ENCODE peak calls at places on chromosomes 16 and 17, in nine cellular contexts. Z, A, F, I, U, N, K, E and O are unnamed samples. For H3K4me1, the result is how much of the 10 kb centered on the place peaks cover.

GRCh38 chr16:31874354-31875111 is 926 bp downstream of the ZNF267 start:
- DNase-seq in N (no peak), E (peak), A (no peak), I (no peak), U (no peak), Z (peak), K (no peak), F (no peak), O (no peak)

GRCh38 chr17:2042355-2042929 is 620 bp downstream of the OVCA2 start:
- DNase-seq in Z (no peak), K (no peak), A (no peak), U (no peak), I (no peak), N (no peak), E (no peak), F (no peak), O (no peak)

GRCh38 chr17:50950002-50950877 is 84.1 kb upstream of the TOB1 start:
- DNase-seq in A (peak), N (peak), E (peak), Z (no peak), I (peak), K (peak), U (peak), F (peak), O (peak)

GRCh38 chr16:12171206-12171605 is 194.7 kb downstream of the SNX29 start:
- DNase-seq in U (no peak), K (no peak), E (no peak), I (no peak), N (no peak), A (no peak), Z (no peak), F (no peak), O (no peak)

GRCh38 chr16:22070361-22071351 is 21.7 kb upstream of the VWA3A start:
- DNase-seq in I (peak), E (peak), Z (no peak), U (no peak), A (no peak), F (no peak), K (no peak), N (no peak), O (no peak)

GRCh38 chr17:34584805-34585416 is 5.5 kb downstream of the TMEM132E start:
- DNase-seq in K (no peak), Z (no peak), I (no peak), E (peak), A (no peak), F (no peak), N (no peak), U (no peak), O (no peak)

GRCh38 chr16:12526521-12526920 is 277.2 kb downstream of the CPPED1 start:
- DNase-seq in F (no peak), U (no peak), N (no peak), I (no peak), K (no peak), Z (no peak), A (no peak), E (no peak), O (no peak)

GRCh38 chr17:51118330-51119195 is 2.1 kb downstream of the SPAG9 start:
- DNase-seq in N (peak), E (peak), Z (no peak), I (peak), K (no peak), U (peak), F (no peak), A (peak), O (no peak)

GRCh38 chr16:55664786-55665407 is 9.1 kb downstream of the SLC6A2 start:
- DNase-seq in N (no peak), A (no peak), K (no peak), F (no peak), I (no peak), U (no peak), E (no peak), Z (no peak), O (no peak)

GRCh38 chr17:8073627-8074485 is 13.7 kb downstream of the ALOX12B start:
- DNase-seq in F (peak), N (peak), E (peak), U (peak), I (peak), K (no peak), Z (no peak), A (peak), O (no peak)

GRCh38 chr16:63461248-63461841 is 1425.1 kb upstream of the CDH8 start:
- DNase-seq in Z (no peak), K (no peak), F (no peak), I (no peak), U (no peak), A (no peak), E (peak), N (no peak), O (no peak)

GRCh38 chr17:19454074-19454473 is 43.0 kb downstream of the RNF112 start:
- DNase-seq in N (no peak), F (no peak), I (no peak), E (no peak), Z (no peak), A (no peak), U (no peak), K (no peak), O (no peak)

GRCh38 chr17:16282522-16282921 is 65.5 kb downstream of the PIGL start:
- DNase-seq in N (no peak), U (no peak), I (no peak), E (peak), K (no peak), Z (no peak), A (no peak), F (peak), O (no peak)

GRCh38 chr17:58331815-58332719 is 3.5 kb upstream of the TSPOAP1 start:
- DNase-seq in E (no peak), K (no peak), N (no peak), Z (peak), I (peak), U (no peak), A (peak), F (no peak), O (no peak)

GRCh38 chr16:85291302-85292148 is 179.3 kb upstream of the CIBAR2 start:
- DNase-seq in A (peak), I (peak), E (peak), Z (no peak), F (no peak), K (no peak), U (no peak), N (peak), O (no peak)

GRCh38 chr16:80997139-80997798 is 9.4 kb downstream of the CMC2 start:
- DNase-seq in K (no peak), F (no peak), U (no peak), Z (peak), E (peak), A (no peak), I (no peak), N (no peak), O (no peak)

GRCh38 chr17:39187152-39187830 is 10.2 kb downstream of the CACNB1 start:
- DNase-seq in I (no peak), A (peak), K (no peak), U (no peak), F (no peak), N (no peak), Z (no peak), E (no peak), O (no peak)

GRCh38 chr17:20302191-20302917 is 165.0 kb downstream of the LGALS9B start:
- DNase-seq in F (no peak), N (no peak), K (no peak), E (no peak), I (no peak), Z (no peak), U (no peak), A (no peak), O (peak)

GRCh38 chr17:36697907-36698526 is 96.6 kb downstream of the MRM1 start:
- DNase-seq in U (no peak), E (no peak), A (no peak), I (no peak), Z (no peak), K (no peak), N (no peak), F (no peak), O (no peak)

GRCh38 chr17:36674278-36674650 is 72.9 kb downstream of the MRM1 start:
- DNase-seq in U (no peak), I (no peak), E (no peak), A (peak), N (no peak), F (no peak), K (no peak), Z (no peak), O (no peak)

GRCh38 chr16:54266363-54266955 is 20.1 kb downstream of the IRX3 start:
- DNase-seq in K (no peak), I (no peak), N (no peak), Z (no peak), F (no peak), U (no peak), E (no peak), A (no peak), O (no peak)

GRCh38 chr16:63346000-63346399 is 1309.8 kb upstream of the CDH8 start:
- DNase-seq in F (no peak), U (no peak), E (no peak), K (no peak), Z (no peak), A (no peak), N (no peak), I (no peak), O (no peak)

GRCh38 chr16:30351586-30352419 is 3.3 kb downstream of the CD2BP2 start:
- DNase-seq in K (peak), E (peak), A (peak), N (peak), U (peak), Z (no peak), F (peak), I (peak), O (no peak)

GRCh38 chr17:19254651-19255050 is 17.5 kb downstream of the EPN2 start:
- DNase-seq in K (no peak), N (peak), I (no peak), U (no peak), F (no peak), A (no peak), Z (no peak), E (peak), O (no peak)

GRCh38 chr17:29664743-29665479 is 42.2 kb upstream of the CORO6 start:
- DNase-seq in F (peak), K (no peak), Z (no peak), A (no peak), U (no peak), N (no peak), E (peak), I (no peak), O (no peak)

GRCh38 chr16:86572041-86572521 is 5.5 kb downstream of the FOXC2 start:
- DNase-seq in F (no peak), U (no peak), A (no peak), Z (no peak), N (peak), E (peak), K (no peak), I (no peak), O (no peak)

GRCh38 chr17:30788918-30789317 is 35.6 kb downstream of the CRLF3 start:
- DNase-seq in A (no peak), E (no peak), K (no peak), F (no peak), U (no peak), N (no peak), I (no peak), Z (no peak), O (no peak)

DNA sequence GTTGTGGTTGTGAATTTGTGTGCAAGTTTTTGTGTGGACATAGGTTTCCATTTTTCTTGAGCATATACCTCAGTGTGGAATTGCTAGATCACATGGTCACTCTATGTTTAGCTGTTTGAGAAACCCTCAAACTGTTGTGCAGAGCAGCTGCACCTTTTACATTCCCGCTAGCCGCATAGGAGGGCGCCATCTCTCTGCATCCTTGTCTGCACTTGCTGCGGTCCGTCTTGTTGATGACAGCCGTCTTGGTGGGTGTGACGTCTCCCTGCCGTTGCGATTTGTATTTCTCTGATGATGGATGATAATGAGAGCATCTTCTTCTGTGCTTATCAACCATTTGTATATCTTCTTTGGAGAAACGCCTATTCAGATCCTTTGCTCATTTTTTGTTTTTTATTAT is 25.1 kb upstream of the IL17C start:
- DNase-seq in I (no peak), E (no peak), U (no peak), Z (no peak), K (no peak), F (no peak), A (no peak), N (no peak), O (no peak)
- H3K4me1 ChIP-seq in I (under half), E (under half), U (under half), Z (under half), K (under half), F (under half), A (under half), N (under half), O (under half)

DNA sequence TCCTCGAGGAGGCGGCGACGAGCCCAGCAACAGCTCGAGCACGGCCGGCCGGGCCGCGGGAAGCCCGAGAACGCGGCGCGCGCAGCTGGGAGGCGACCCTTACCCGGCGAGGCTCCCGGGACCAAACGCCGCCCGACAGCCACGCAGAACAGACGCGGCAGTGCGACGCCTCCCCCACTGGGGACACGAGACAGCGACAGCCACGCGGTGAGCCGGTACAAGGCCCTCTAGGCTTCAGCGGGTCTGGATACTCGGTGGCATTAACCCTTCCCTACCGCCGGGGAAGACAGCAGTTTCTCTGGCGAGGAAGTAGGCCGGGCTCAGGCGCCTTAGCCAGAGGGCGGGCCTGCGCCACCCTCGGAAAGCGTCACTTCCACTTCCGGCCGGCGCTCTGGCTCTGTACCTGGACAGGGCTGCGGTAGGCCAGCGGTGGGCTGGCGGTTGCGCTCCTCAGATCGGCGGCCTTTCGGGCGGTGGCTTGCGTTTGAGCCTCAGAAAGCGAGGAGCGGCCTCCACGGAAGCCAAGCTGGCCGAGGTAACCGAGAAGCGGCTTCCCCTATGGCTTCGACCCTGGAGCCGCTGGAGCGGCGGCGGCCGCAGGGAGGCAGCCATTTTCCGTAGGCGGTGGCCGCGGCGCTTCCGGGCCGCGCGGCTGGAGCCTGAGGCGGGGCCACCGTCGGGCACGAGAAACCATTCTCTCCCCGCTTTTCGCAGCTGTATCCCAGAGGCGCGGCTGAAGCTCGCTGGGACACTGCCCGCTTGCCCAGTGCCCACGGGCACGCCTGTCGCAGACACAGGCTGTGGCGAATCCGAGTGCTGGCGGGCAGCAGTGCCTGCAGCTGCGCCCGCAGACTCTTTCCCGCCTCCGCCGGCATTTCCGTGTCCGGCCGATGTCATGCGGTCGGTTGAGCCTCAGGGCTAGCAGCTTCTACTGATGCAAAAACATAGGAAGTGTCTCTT is at the start of the genes TIGD7 and ZNF75A:
- DNase-seq in E (peak), I (peak), U (peak), F (peak), K (peak), Z (peak), N (peak), A (peak), O (no peak)
- TF ChIP-seq POLR2A in E (peak), I (peak), U (peak), F (no peak), K (peak), Z (peak), N (peak), A (peak), O (no peak)

GRCh38 chr17:81170727-81171494 is 4.9 kb upstream of the AATK start:
- DNase-seq in F (no peak), Z (no peak), U (no peak), I (no peak), A (no peak), N (no peak), E (no peak), K (no peak), O (no peak)

GRCh38 chr17:81171941-81172340 is 5.9 kb upstream of the AATK start:
- DNase-seq in I (no peak), F (no peak), Z (no peak), U (no peak), K (no peak), A (no peak), E (no peak), N (no peak), O (no peak)

GRCh38 chr17:81167638-81168037 is 1.6 kb upstream of the AATK start:
- DNase-seq in Z (no peak), A (no peak), K (no peak), I (no peak), U (no peak), F (no peak), N (no peak), E (no peak), O (no peak)

GRCh38 chr17:81167194-81167524 is 1.1 kb upstream of the AATK start:
- DNase-seq in E (no peak), N (no peak), U (no peak), I (no peak), F (no peak), A (no peak), K (no peak), Z (no peak), O (no peak)

GRCh38 chr17:81169870-81170309 is 3.9 kb upstream of the AATK start:
- DNase-seq in U (no peak), F (no peak), E (no peak), I (no peak), N (no peak), K (no peak), Z (no peak), A (no peak), O (no peak)
- TF ChIP-seq POLR2AphosphoS5 in U (no peak), F (no peak), E (no peak), I (no peak), N (no peak), K (no peak), Z (no peak), A (no peak), O (no peak)

DNA sequence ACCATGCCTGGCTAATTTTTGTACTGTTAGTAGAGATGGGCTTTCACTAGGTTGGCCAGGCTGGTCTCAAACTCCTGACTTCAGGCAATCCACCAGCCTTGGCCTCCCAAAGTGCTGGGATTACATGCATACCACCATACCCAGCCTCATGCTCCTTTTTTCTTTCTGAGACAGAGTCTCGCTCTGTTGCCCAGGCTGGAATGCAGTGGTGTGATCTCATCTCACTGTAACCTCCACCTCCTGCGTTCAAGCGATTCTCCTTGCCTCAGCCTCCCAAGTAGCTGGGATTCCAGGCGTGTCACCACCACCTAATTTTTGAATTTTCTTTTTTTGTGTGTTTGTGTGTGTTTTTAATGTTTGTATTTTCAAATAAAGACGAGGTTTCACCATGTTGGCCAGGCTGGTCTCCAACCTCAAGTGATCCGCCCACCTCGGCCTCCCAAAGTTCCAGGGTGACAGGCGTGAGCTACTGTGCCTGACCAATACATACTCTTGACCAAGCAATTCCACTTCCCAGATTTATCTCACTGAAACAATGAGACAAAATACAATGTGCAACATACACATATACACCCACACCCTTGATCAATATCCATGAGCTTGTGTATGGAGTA is 5.0 kb downstream of the GRB2 start:
- DNase-seq in K (no peak), E (no peak), F (no peak), N (no peak), A (no peak), U (no peak), I (no peak), Z (no peak), O (peak)
- H3K4me1 ChIP-seq in K (under half), E (under half), F (under half), N (under half), A (under half), U (under half), I (under half), Z (under half), O (under half)

GRCh38 chr17:4946312-4946976 is 1.9 kb downstream of the PFN1 start:
- DNase-seq in N (no peak), I (no peak), U (no peak), K (no peak), F (no peak), A (no peak), Z (no peak), E (no peak), O (no peak)
- TF ChIP-seq POLR2A in N (no peak), I (no peak), U (no peak), K (no peak), F (no peak), A (peak), Z (peak), E (no peak), O (no peak)

DNA sequence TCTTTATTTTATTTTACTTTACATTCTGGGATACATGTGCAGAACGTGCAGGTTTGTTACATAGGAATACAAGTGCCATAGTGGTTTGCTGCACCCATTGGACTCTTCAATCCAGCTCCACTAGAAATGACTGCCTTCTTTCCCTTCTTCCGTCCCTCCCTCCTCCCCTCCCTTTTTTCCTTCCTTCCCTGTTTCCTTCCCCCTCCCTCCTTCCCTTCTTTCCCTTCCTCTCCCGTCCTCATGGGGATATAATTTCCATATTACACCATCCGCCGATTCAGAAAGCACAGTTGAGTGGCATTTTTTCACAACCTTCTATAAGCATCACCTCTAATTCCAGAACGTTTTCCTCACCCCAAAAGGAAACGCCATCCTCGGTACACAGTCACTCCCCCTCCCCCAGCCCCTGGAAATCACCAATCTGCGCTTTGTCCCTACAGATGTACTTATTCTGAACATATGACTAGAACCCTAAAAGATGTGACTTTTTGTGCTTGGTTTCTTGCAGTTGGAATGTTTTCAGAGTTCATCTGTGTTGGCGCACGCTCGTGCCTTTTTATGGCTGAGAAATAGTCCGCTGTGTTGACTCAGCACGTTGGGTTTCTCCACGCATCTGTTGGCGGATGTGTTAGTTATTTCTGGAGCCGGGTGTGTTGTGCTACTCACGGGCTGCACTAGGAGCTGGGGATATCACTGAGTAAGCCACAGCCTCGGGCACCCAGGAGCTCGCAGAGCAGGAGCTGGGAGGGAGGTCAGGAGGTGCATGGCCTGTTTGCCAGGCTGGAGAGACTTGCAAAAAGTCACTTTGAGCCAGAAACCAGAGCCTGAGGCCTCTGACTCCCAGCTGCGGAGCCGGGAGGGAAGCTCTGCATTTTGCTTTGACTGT is 336.4 kb downstream of the SEC14L1 start:
- DNase-seq in I (peak), F (no peak), K (no peak), N (peak), E (peak), A (peak), Z (no peak), U (peak), O (no peak)
- TF ChIP-seq POLR2AphosphoS5 in I (peak), F (no peak), K (peak), N (peak), E (no peak), A (peak), Z (no peak), U (peak), O (peak)